ENCODE peak calls at places on chromosome 18, in nine cellular contexts. J is SK-N-SH, P is stomach, V is breast epithelium, B is K562, X is suprapubic skin, Z is endothelial cell of umbilical vein, F is HL-60, W is HCT116. S is an unnamed sample.

GRCh38 chr18:644395-645004 is 13.0 kb upstream of the TYMS start:
- DNase-seq in P (no peak), V (no peak), J (no peak), B (no peak), Z (no peak), X (no peak), W (no peak), F (no peak), S (no peak)

GRCh38 chr18:55650363-55650870 is 62.4 kb upstream of the TCF4 start:
- DNase-seq in W (no peak), X (no peak), Z (no peak), V (no peak), J (no peak), P (no peak), B (no peak), F (no peak), S (no peak)

GRCh38 chr18:79922971-79923411 is 28.5 kb downstream of the SLC66A2 start:
- DNase-seq in F (no peak), J (no peak), V (no peak), P (peak; percentile 19), B (no peak), X (peak; percentile 50), Z (no peak), W (no peak), S (no peak)

GRCh38 chr18:59744271-59744721 is 47.1 kb upstream of the CCBE1 start:
- DNase-seq in J (no peak), B (no peak), W (no peak), F (no peak), Z (no peak), V (no peak), X (no peak), P (no peak), S (peak; percentile 12)

GRCh38 chr18:61702007-61702406 is 190.8 kb downstream of the RNF152 start:
- DNase-seq in X (no peak), V (no peak), Z (peak; percentile 85), J (no peak), W (no peak), B (no peak), F (no peak), P (no peak), S (no peak)

GRCh38 chr18:55534996-55535395 is 53.0 kb downstream of the TCF4 start:
- DNase-seq in Z (no peak), F (no peak), V (no peak), J (no peak), P (no peak), X (no peak), B (no peak), W (no peak), S (no peak)

GRCh38 chr18:37393221-37393828 is 172.3 kb downstream of the CELF4 start:
- DNase-seq in W (no peak), P (no peak), F (no peak), V (no peak), J (peak; percentile 68), X (no peak), Z (no peak), B (no peak), S (no peak)

GRCh38 chr18:67515987-67516431 is 511 bp downstream of the DSEL start:
- DNase-seq in J (peak; percentile 78), P (peak; percentile 90), Z (peak; percentile 84), F (peak; percentile 14), B (peak; percentile 42), V (peak; percentile 87), X (peak; percentile 88), W (no peak), S (peak; percentile 42)

GRCh38 chr18:74616494-74616893 is 18.8 kb downstream of the ZNF407 start:
- DNase-seq in W (no peak), F (no peak), J (no peak), B (no peak), P (no peak), V (no peak), Z (no peak), X (no peak), S (no peak)

GRCh38 chr18:59123588-59124369 is 15.9 kb upstream of the SEC11C start:
- DNase-seq in W (no peak), P (no peak), F (no peak), Z (no peak), B (no peak), J (no peak), X (no peak), V (no peak), S (no peak)

GRCh38 chr18:69567813-69568488 is 167.3 kb downstream of the DOK6 start:
- DNase-seq in J (no peak), Z (peak; percentile 19), X (no peak), V (no peak), P (no peak), B (no peak), W (no peak), F (no peak), S (no peak)

GRCh38 chr18:4125246-4125938 is 329.7 kb downstream of the DLGAP1 start:
- DNase-seq in X (no peak), P (no peak), F (no peak), J (no peak), V (no peak), Z (no peak), B (no peak), W (no peak), S (no peak)

GRCh38 chr18:78080081-78080480 is 830.4 kb downstream of the GALR1 start:
- DNase-seq in F (no peak), P (no peak), J (no peak), V (no peak), W (no peak), B (no peak), Z (no peak), X (no peak), S (no peak)

GRCh38 chr18:73752965-73753364 is 394.7 kb downstream of the FBXO15 start:
- DNase-seq in P (no peak), W (no peak), V (no peak), F (no peak), X (no peak), Z (no peak), J (no peak), B (no peak), S (peak; percentile 80)

GRCh38 chr18:59065684-59066083 is 74.0 kb upstream of the SEC11C start:
- DNase-seq in F (no peak), Z (no peak), J (no peak), B (no peak), V (no peak), P (no peak), W (no peak), X (no peak), S (no peak)

GRCh38 chr18:49788327-49788908 is 24.9 kb downstream of the ACAA2 start:
- DNase-seq in Z (peak; percentile 59), W (no peak), B (no peak), F (no peak), X (no peak), V (no peak), J (no peak), P (no peak), S (no peak)

GRCh38 chr18:54116541-54117257 is 107.8 kb downstream of the MBD2 start:
- DNase-seq in X (no peak), B (no peak), F (no peak), V (no peak), Z (no peak), W (no peak), J (no peak), P (no peak), S (no peak)

GRCh38 chr18:51251625-51252024 is 54.1 kb upstream of the MEX3C start:
- DNase-seq in P (no peak), W (no peak), J (no peak), X (no peak), F (peak; percentile 13), B (no peak), V (no peak), Z (no peak), S (no peak)

GRCh38 chr18:36387296-36387695 is 89.8 kb downstream of the FHOD3 start:
- DNase-seq in X (no peak), V (no peak), P (no peak), Z (no peak), F (no peak), B (no peak), J (no peak), W (no peak), S (no peak)

GRCh38 chr18:36386150-36386920 is 88.8 kb downstream of the FHOD3 start:
- DNase-seq in Z (no peak), B (no peak), V (no peak), X (no peak), W (no peak), J (no peak), F (no peak), P (no peak), S (no peak)

GRCh38 chr18:36389811-36390581 is 92.5 kb downstream of the FHOD3 start:
- DNase-seq in X (no peak), V (no peak), P (no peak), F (no peak), Z (no peak), J (peak; percentile 68), B (no peak), W (no peak), S (no peak)

GRCh38 chr18:36389027-36389426 is 91.5 kb downstream of the FHOD3 start:
- DNase-seq in P (no peak), B (no peak), J (no peak), V (no peak), F (no peak), Z (no peak), W (no peak), X (no peak), S (no peak)

GRCh38 chr18:36388310-36388709 is 90.8 kb downstream of the FHOD3 start:
- DNase-seq in P (no peak), X (no peak), J (no peak), F (no peak), B (no peak), Z (no peak), W (no peak), V (no peak), S (no peak)
- TF ChIP-seq POLR2AphosphoS5 in P (no peak), X (no peak), J (no peak), F (no peak), B (no peak), Z (no peak), W (no peak), V (no peak), S (no peak)

GRCh38 chr18:44786257-44786656 is 105.6 kb downstream of the SETBP1 start:
- DNase-seq in W (no peak), V (no peak), P (no peak), F (no peak), B (no peak), Z (no peak), X (no peak), J (no peak), S (no peak)
- H3K4me3 ChIP-seq in W (no peak overlapping the region), V (no peak overlapping the region), P (no peak overlapping the region), F (no peak overlapping the region), B (no peak overlapping the region), Z (no peak overlapping the region), X (no peak overlapping the region), J (no peak overlapping the region), S (no peak overlapping the region)

DNA sequence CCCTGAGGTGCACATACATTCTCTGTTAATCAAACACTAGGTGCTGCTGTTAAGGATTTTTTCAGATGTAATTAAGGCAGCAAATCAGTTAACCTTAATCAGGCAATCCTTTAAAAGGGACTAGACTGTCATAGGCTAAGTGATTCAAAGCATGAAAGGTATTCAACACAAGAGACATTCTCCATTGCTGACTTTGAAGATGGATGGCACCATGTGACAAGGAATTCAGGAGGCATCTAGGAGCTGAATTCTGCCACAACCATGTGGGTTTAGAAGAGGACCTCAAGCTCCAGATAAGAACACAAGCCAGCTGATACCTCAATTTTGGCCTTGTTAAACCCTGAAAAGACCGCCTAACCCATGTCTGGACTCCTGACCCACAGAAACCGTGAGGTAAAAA is 84.0 kb downstream of the SMAD2 start:
- DNase-seq in J (no peak), W (no peak), X (no peak), B (no peak), Z (no peak), P (no peak), V (no peak), F (no peak), S (no peak)
- TF ChIP-seq POLR2AphosphoS5 in J (no peak), W (no peak), X (no peak), B (no peak), Z (no peak), P (no peak), V (no peak), F (no peak), S (no peak)

GRCh38 chr18:11982981-11983380 is 1.7 kb downstream of the IMPA2 start:
- DNase-seq in Z (no peak), V (no peak), F (peak; percentile 72), J (no peak), X (peak; percentile 26), P (no peak), B (no peak), W (no peak), S (no peak)
- H3K4me3 ChIP-seq in Z (no peak overlapping the region), V (no peak overlapping the region), F (peak overlapping the region; percentile 46), J (no peak overlapping the region), X (peak overlapping the region; percentile 82), P (peak overlapping the region; percentile 77), B (no peak overlapping the region), W (no peak overlapping the region), S (no peak overlapping the region)